ENCODE peak calls at places on chromosomes 6 and 20, in nine cellular contexts. One of them, this sample, is unnamed.

GRCh38 chr20:35883341-35883777 is 70.9 kb downstream of the SCAND1 start:
- DNase-seq in RWPE1: no peak
- DNase-seq in endodermal cell: no peak
- DNase-seq in cardiac fibroblast: peak
- DNase-seq in HFFc6: no peak
- DNase-seq in neural crest cell: no peak
- DNase-seq in bronchial epithelial cell: no peak
- DNase-seq in prostate gland: no peak
- DNase-seq in IMR-90: no peak
- DNase-seq in this sample: no peak

GRCh38 chr6:158836625-158837311 is 17.6 kb upstream of the EZR start:
- DNase-seq in bronchial epithelial cell: no peak
- DNase-seq in IMR-90: no peak
- DNase-seq in RWPE1: no peak
- DNase-seq in endodermal cell: no peak
- DNase-seq in neural crest cell: no peak
- DNase-seq in HFFc6: no peak
- DNase-seq in cardiac fibroblast: no peak
- DNase-seq in prostate gland: no peak
- DNase-seq in this sample: no peak

GRCh38 chr6:156164701-156165454 is 612.3 kb upstream of the ARID1B start:
- DNase-seq in neural crest cell: no peak
- DNase-seq in IMR-90: no peak
- DNase-seq in endodermal cell: no peak
- DNase-seq in bronchial epithelial cell: no peak
- DNase-seq in HFFc6: no peak
- DNase-seq in RWPE1: no peak
- DNase-seq in cardiac fibroblast: no peak
- DNase-seq in prostate gland: no peak
- DNase-seq in this sample: no peak

GRCh38 chr6:9197726-9198125 is 762.4 kb upstream of the SLC35B3 start:
- DNase-seq in prostate gland: no peak
- DNase-seq in HFFc6: no peak
- DNase-seq in neural crest cell: no peak
- DNase-seq in RWPE1: peak
- DNase-seq in bronchial epithelial cell: peak
- DNase-seq in IMR-90: no peak
- DNase-seq in endodermal cell: no peak
- DNase-seq in cardiac fibroblast: no peak
- DNase-seq in this sample: no peak

GRCh38 chr6:152598858-152599537 is 38.2 kb downstream of the SYNE1 start:
- DNase-seq in cardiac fibroblast: peak
- DNase-seq in neural crest cell: no peak
- DNase-seq in prostate gland: no peak
- DNase-seq in IMR-90: peak
- DNase-seq in HFFc6: peak
- DNase-seq in bronchial epithelial cell: no peak
- DNase-seq in RWPE1: no peak
- DNase-seq in endodermal cell: no peak
- DNase-seq in this sample: no peak

GRCh38 chr6:118187568-118188164 is 280.6 kb downstream of the SLC35F1 start:
- DNase-seq in IMR-90: no peak
- DNase-seq in prostate gland: no peak
- DNase-seq in cardiac fibroblast: peak
- DNase-seq in endodermal cell: no peak
- DNase-seq in neural crest cell: no peak
- DNase-seq in bronchial epithelial cell: no peak
- DNase-seq in HFFc6: no peak
- DNase-seq in RWPE1: no peak
- DNase-seq in this sample: no peak

GRCh38 chr6:156601156-156601820 is 175.9 kb upstream of the ARID1B start:
- DNase-seq in neural crest cell: no peak
- DNase-seq in HFFc6: no peak
- DNase-seq in IMR-90: no peak
- DNase-seq in endodermal cell: no peak
- DNase-seq in prostate gland: no peak
- DNase-seq in RWPE1: no peak
- DNase-seq in cardiac fibroblast: no peak
- DNase-seq in bronchial epithelial cell: no peak
- DNase-seq in this sample: no peak

GRCh38 chr6:17096076-17096475 is 5.8 kb upstream of the STMND1 start:
- DNase-seq in bronchial epithelial cell: no peak
- DNase-seq in prostate gland: no peak
- DNase-seq in neural crest cell: no peak
- DNase-seq in RWPE1: no peak
- DNase-seq in endodermal cell: no peak
- DNase-seq in cardiac fibroblast: no peak
- DNase-seq in IMR-90: no peak
- DNase-seq in HFFc6: no peak
- DNase-seq in this sample: no peak

GRCh38 chr6:2104524-2104880 is 140.9 kb downstream of the GMDS start:
- DNase-seq in RWPE1: no peak
- DNase-seq in prostate gland: no peak
- DNase-seq in bronchial epithelial cell: no peak
- DNase-seq in HFFc6: no peak
- DNase-seq in cardiac fibroblast: no peak
- DNase-seq in endodermal cell: no peak
- DNase-seq in neural crest cell: no peak
- DNase-seq in IMR-90: no peak
- DNase-seq in this sample: no peak
- TF ChIP-seq CTCF in RWPE1: peak
- TF ChIP-seq CTCF in prostate gland: no peak
- TF ChIP-seq CTCF in bronchial epithelial cell: no peak
- TF ChIP-seq CTCF in HFFc6: peak
- TF ChIP-seq CTCF in cardiac fibroblast: no peak
- TF ChIP-seq CTCF in endodermal cell: no peak
- TF ChIP-seq CTCF in neural crest cell: no peak
- TF ChIP-seq CTCF in IMR-90: no peak
- TF ChIP-seq CTCF in this sample: no peak

DNA sequence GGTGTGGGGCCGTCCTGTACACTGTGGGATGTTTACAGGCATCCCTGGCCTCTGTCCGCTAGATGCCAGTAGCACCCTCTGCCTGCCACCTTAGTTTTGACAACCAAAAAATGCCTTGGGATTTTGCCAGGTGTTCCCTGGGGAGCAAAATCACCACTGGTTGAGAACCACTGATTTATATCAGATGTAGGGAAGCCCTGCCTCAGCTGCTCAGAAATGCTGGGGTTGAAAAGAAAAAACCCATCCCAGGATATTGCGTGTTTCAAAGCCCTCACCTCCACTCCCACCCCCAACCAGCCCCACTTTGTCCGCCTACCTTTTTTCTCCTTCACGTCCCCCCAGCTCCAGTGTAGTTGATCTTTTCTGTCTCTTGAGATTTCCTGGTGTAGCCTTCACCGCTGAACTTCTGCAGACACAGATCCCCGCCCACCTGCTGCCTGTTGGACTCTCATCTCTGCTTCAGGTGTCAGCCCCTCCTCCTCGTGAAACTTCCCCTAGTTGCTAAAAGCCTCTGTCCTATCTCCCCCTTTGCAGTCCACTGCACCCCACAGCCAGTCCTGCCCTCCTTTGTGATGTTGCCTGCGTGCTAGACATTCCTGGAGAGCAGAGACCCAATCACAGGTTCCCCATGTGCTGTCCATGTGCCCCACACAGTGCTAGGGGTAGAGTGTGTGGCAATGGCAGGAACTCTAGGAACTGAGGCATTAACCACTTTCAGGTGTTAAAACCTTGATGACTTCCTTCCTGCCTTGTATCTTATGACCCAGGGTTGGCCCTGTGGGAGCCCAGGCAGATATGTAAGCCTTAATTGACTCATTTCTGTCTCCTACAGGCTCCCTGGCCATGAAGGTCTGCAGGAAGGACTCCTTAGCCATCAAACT is 98.9 kb downstream of the TBC1D7 start:
- DNase-seq in HFFc6: no peak
- DNase-seq in bronchial epithelial cell: peak
- DNase-seq in endodermal cell: peak
- DNase-seq in cardiac fibroblast: peak
- DNase-seq in RWPE1: peak
- DNase-seq in IMR-90: no peak
- DNase-seq in neural crest cell: no peak
- DNase-seq in prostate gland: no peak
- DNase-seq in this sample: no peak
- TF ChIP-seq CTCF in HFFc6: no peak
- TF ChIP-seq CTCF in bronchial epithelial cell: peak
- TF ChIP-seq CTCF in endodermal cell: peak
- TF ChIP-seq CTCF in cardiac fibroblast: no peak
- TF ChIP-seq CTCF in RWPE1: peak
- TF ChIP-seq CTCF in IMR-90: no peak
- TF ChIP-seq CTCF in neural crest cell: no peak
- TF ChIP-seq CTCF in prostate gland: no peak
- TF ChIP-seq CTCF in this sample: no peak

GRCh38 chr6:125513978-125514377 is 212.2 kb upstream of the HDDC2 start:
- DNase-seq in IMR-90: no peak
- DNase-seq in cardiac fibroblast: no peak
- DNase-seq in prostate gland: no peak
- DNase-seq in neural crest cell: no peak
- DNase-seq in bronchial epithelial cell: no peak
- DNase-seq in endodermal cell: no peak
- DNase-seq in HFFc6: no peak
- DNase-seq in RWPE1: no peak
- DNase-seq in this sample: no peak

GRCh38 chr6:125511809-125512341 is 210.1 kb upstream of the HDDC2 start:
- DNase-seq in neural crest cell: no peak
- DNase-seq in cardiac fibroblast: peak
- DNase-seq in bronchial epithelial cell: peak
- DNase-seq in IMR-90: no peak
- DNase-seq in endodermal cell: no peak
- DNase-seq in HFFc6: peak
- DNase-seq in RWPE1: no peak
- DNase-seq in prostate gland: no peak
- DNase-seq in this sample: no peak

GRCh38 chr6:125509477-125509876 is 207.7 kb upstream of the HDDC2 start:
- DNase-seq in neural crest cell: no peak
- DNase-seq in IMR-90: no peak
- DNase-seq in cardiac fibroblast: no peak
- DNase-seq in endodermal cell: no peak
- DNase-seq in HFFc6: no peak
- DNase-seq in bronchial epithelial cell: no peak
- DNase-seq in prostate gland: no peak
- DNase-seq in RWPE1: no peak
- DNase-seq in this sample: no peak

GRCh38 chr6:125510405-125510804 is 208.6 kb upstream of the HDDC2 start:
- DNase-seq in neural crest cell: no peak
- DNase-seq in prostate gland: no peak
- DNase-seq in IMR-90: no peak
- DNase-seq in endodermal cell: no peak
- DNase-seq in cardiac fibroblast: no peak
- DNase-seq in HFFc6: no peak
- DNase-seq in bronchial epithelial cell: no peak
- DNase-seq in RWPE1: no peak
- DNase-seq in this sample: no peak

DNA sequence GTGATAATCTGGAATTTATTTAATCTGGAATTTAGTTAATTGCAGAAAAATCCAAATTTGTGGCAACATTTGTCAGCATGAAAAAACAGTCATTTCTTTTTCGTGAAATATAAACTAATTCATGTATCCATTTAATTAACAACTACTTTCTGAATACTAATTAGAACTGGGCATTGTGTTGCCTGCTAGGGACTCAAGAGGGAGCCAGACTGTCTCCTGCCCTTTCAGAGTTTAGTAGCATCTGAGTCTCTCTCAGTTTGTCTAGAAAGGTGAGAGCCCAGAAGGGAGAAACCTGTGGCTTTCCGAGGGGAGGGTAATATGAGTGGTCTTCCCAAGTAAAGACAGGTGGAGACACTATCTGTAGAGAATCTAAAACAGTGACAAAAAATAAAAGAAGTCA is 210.9 kb upstream of the HDDC2 start:
- DNase-seq in prostate gland: no peak
- DNase-seq in endodermal cell: no peak
- DNase-seq in IMR-90: no peak
- DNase-seq in RWPE1: no peak
- DNase-seq in bronchial epithelial cell: peak
- DNase-seq in cardiac fibroblast: peak
- DNase-seq in HFFc6: no peak
- DNase-seq in neural crest cell: no peak
- DNase-seq in this sample: no peak
- TF ChIP-seq CTCF in prostate gland: no peak
- TF ChIP-seq CTCF in endodermal cell: peak
- TF ChIP-seq CTCF in IMR-90: peak
- TF ChIP-seq CTCF in RWPE1: no peak
- TF ChIP-seq CTCF in bronchial epithelial cell: peak
- TF ChIP-seq CTCF in cardiac fibroblast: peak
- TF ChIP-seq CTCF in HFFc6: peak
- TF ChIP-seq CTCF in neural crest cell: peak
- TF ChIP-seq CTCF in this sample: peak

GRCh38 chr6:22147983-22148797 is 148.6 kb downstream of the PRL start:
- DNase-seq in neural crest cell: no peak
- DNase-seq in IMR-90: peak
- DNase-seq in HFFc6: peak
- DNase-seq in bronchial epithelial cell: peak
- DNase-seq in endodermal cell: no peak
- DNase-seq in cardiac fibroblast: peak
- DNase-seq in prostate gland: no peak
- DNase-seq in RWPE1: peak
- DNase-seq in this sample: no peak

GRCh38 chr6:22147469-22147815 is 149.4 kb downstream of the PRL start:
- DNase-seq in IMR-90: peak
- DNase-seq in prostate gland: no peak
- DNase-seq in neural crest cell: no peak
- DNase-seq in bronchial epithelial cell: no peak
- DNase-seq in cardiac fibroblast: no peak
- DNase-seq in RWPE1: no peak
- DNase-seq in HFFc6: no peak
- DNase-seq in endodermal cell: no peak
- DNase-seq in this sample: no peak

GRCh38 chr6:22145294-22145693 is 151.5 kb downstream of the PRL start:
- DNase-seq in prostate gland: no peak
- DNase-seq in endodermal cell: peak
- DNase-seq in RWPE1: no peak
- DNase-seq in neural crest cell: no peak
- DNase-seq in bronchial epithelial cell: no peak
- DNase-seq in IMR-90: no peak
- DNase-seq in cardiac fibroblast: no peak
- DNase-seq in HFFc6: no peak
- DNase-seq in this sample: no peak

GRCh38 chr6:22146581-22147468 is 150.0 kb downstream of the PRL start:
- DNase-seq in bronchial epithelial cell: peak
- DNase-seq in RWPE1: no peak
- DNase-seq in neural crest cell: no peak
- DNase-seq in endodermal cell: peak
- DNase-seq in HFFc6: peak
- DNase-seq in cardiac fibroblast: no peak
- DNase-seq in prostate gland: no peak
- DNase-seq in IMR-90: no peak
- DNase-seq in this sample: no peak

DNA sequence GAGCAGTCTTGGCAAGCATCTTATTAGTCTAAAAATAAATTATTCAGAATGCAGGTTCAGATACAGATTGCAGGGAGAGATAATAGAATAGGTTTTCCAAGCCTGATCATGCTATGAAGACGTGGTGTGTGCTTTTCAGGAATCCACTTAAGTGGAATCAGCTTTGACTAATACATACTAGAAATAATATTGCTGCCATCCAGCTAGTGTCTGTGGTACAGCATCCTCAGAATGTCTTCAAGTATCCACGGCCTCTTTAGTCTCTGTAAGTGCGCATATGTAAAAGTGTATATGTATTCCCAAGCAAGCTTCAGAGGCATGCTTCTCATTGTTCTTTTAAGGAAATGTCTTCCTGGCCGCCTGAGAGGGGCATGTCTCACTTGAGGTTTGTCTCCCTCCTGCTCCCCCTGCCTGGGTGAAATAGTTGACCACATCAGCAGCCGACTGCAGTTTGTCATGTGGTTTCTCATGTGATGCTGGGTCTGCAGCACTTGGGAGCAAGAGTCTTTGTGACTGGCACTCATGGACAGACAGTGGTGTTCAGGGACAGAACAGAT is 150.9 kb downstream of the PRL start:
- DNase-seq in RWPE1: no peak
- DNase-seq in bronchial epithelial cell: peak
- DNase-seq in cardiac fibroblast: peak
- DNase-seq in HFFc6: peak
- DNase-seq in endodermal cell: peak
- DNase-seq in IMR-90: peak
- DNase-seq in neural crest cell: no peak
- DNase-seq in prostate gland: no peak
- DNase-seq in this sample: no peak
- TF ChIP-seq CTCF in RWPE1: no peak
- TF ChIP-seq CTCF in bronchial epithelial cell: no peak
- TF ChIP-seq CTCF in cardiac fibroblast: no peak
- TF ChIP-seq CTCF in HFFc6: no peak
- TF ChIP-seq CTCF in endodermal cell: no peak
- TF ChIP-seq CTCF in IMR-90: peak
- TF ChIP-seq CTCF in neural crest cell: no peak
- TF ChIP-seq CTCF in prostate gland: no peak
- TF ChIP-seq CTCF in this sample: no peak

This sample was measured in progenitor cell of endocrine pancreas.